ENCODE peak calls at places on chromosome 21, in seven cellular contexts. G is epithelial cell of proximal tubule; M is CD8-positive, alpha-beta T cell; Y is psoas muscle; I is esophagus squamous epithelium; B is fibroblast of mammary gland; N is colonic mucosa. K is an unnamed sample.

GRCh38 chr21:33028759-33029511 is 3.2 kb downstream of the OLIG2 start:
- DNase-seq in G (no peak), M (peak), Y (no peak), I (no peak), B (no peak), N (no peak), K (peak)

GRCh38 chr21:27776925-27777553 is 810.2 kb upstream of the ADAMTS5 start:
- DNase-seq in G (no peak), M (no peak), Y (no peak), I (no peak), B (peak), N (no peak), K (no peak)

GRCh38 chr21:42733037-42733632 is 79.7 kb downstream of the PDE9A start:
- DNase-seq in G (peak), M (no peak), Y (no peak), I (no peak), B (no peak), N (no peak), K (no peak)

GRCh38 chr21:19853061-19853460 is 1145.1 kb upstream of the NCAM2 start:
- DNase-seq in G (no peak), M (no peak), Y (no peak), I (no peak), B (no peak), N (no peak), K (no peak)

GRCh38 chr21:22575165-22575584 is 1577.0 kb downstream of the NCAM2 start:
- DNase-seq in G (no peak), M (no peak), Y (no peak), I (no peak), B (no peak), N (no peak), K (no peak)

GRCh38 chr21:31804008-31804394 is 68.8 kb upstream of the HUNK start:
- DNase-seq in G (no peak), M (no peak), Y (no peak), I (no peak), B (no peak), N (no peak), K (no peak)

GRCh38 chr21:28099296-28099695 is 893.4 kb downstream of the LTN1 start:
- DNase-seq in G (no peak), M (no peak), Y (peak), I (no peak), B (peak), N (peak), K (no peak)

GRCh38 chr21:20519076-20519475 is 479.1 kb upstream of the NCAM2 start:
- DNase-seq in G (no peak), M (no peak), Y (no peak), I (no peak), B (no peak), N (no peak), K (no peak)

GRCh38 chr21:21028275-21028814 is 30.1 kb downstream of the NCAM2 start:
- DNase-seq in G (no peak), M (no peak), Y (no peak), I (no peak), B (no peak), N (no peak), K (no peak)

GRCh38 chr21:43191521-43191920 is 22.7 kb downstream of the CRYAA start:
- DNase-seq in G (no peak), M (no peak), Y (no peak), I (no peak), B (no peak), N (peak), K (no peak)

GRCh38 chr21:38952890-38953289 is 147.2 kb downstream of the ETS2 start:
- DNase-seq in G (no peak), M (no peak), Y (no peak), I (no peak), B (no peak), N (no peak), K (no peak)

GRCh38 chr21:16154961-16155360 is 425.2 kb downstream of the USP25 start:
- DNase-seq in G (no peak), M (no peak), Y (no peak), I (no peak), B (no peak), N (no peak), K (no peak)

GRCh38 chr21:23968722-23969647 is 1638.3 kb downstream of the MRPL39 start:
- DNase-seq in G (no peak), M (peak), Y (no peak), I (no peak), B (peak), N (peak), K (peak)

GRCh38 chr21:34143783-34144182 is 70.4 kb downstream of the MRPS6 start:
- DNase-seq in G (no peak), M (no peak), Y (no peak), I (no peak), B (no peak), N (no peak), K (no peak)

GRCh38 chr21:44395260-44395659 is 41.8 kb downstream of the TRPM2 start:
- DNase-seq in G (no peak), M (no peak), Y (no peak), I (no peak), B (no peak), N (no peak), K (no peak)

GRCh38 chr21:21003701-21004100 is 5.5 kb downstream of the NCAM2 start:
- DNase-seq in G (no peak), M (no peak), Y (no peak), I (no peak), B (peak), N (no peak), K (no peak)

GRCh38 chr21:23694396-23694795 is 1912.9 kb downstream of the MRPL39 start:
- DNase-seq in G (no peak), M (no peak), Y (no peak), I (no peak), B (no peak), N (no peak), K (no peak)

GRCh38 chr21:16519012-16519411 is 789.2 kb downstream of the USP25 start:
- DNase-seq in G (no peak), M (no peak), Y (no peak), I (no peak), B (no peak), N (no peak), K (peak)

GRCh38 chr21:14046401-14046800 is 164.4 kb downstream of the LIPI start:
- DNase-seq in G (no peak), M (no peak), Y (no peak), I (no peak), B (peak), N (no peak), K (no peak)

GRCh38 chr21:26954591-26955214 is 12.2 kb downstream of the ADAMTS5 start:
- DNase-seq in G (no peak), M (no peak), Y (no peak), I (no peak), B (peak), N (no peak), K (peak)

GRCh38 chr21:15140321-15141019 is 75.7 kb upstream of the NRIP1 start:
- DNase-seq in G (peak), M (no peak), Y (no peak), I (no peak), B (no peak), N (peak), K (no peak)

GRCh38 chr21:35048706-35049617 is at the start of gene RUNX1:
- DNase-seq in G (no peak), M (peak), Y (peak), I (peak), B (peak), N (peak), K (peak)

GRCh38 chr21:44052830-44053226 is 40.7 kb downstream of the TRAPPC10 start:
- DNase-seq in G (no peak), M (no peak), Y (no peak), I (no peak), B (no peak), N (no peak), K (no peak)

GRCh38 chr21:34795152-34796141 is 126.7 kb downstream of the CLIC6 start:
- DNase-seq in G (peak), M (no peak), Y (peak), I (no peak), B (peak), N (peak), K (peak)

GRCh38 chr21:34945288-34945687 is 103.8 kb downstream of the RUNX1 start:
- DNase-seq in G (no peak), M (no peak), Y (no peak), I (no peak), B (no peak), N (no peak), K (no peak)

GRCh38 chr21:35050348-35051286 is 1.5 kb upstream of the RUNX1 start:
- DNase-seq in G (no peak), M (no peak), Y (no peak), I (no peak), B (peak), N (no peak), K (peak)

GRCh38 chr21:35529141-35529863 is 480.2 kb upstream of the RUNX1 start:
- DNase-seq in G (no peak), M (peak), Y (no peak), I (no peak), B (no peak), N (no peak), K (no peak)

GRCh38 chr21:43707462-43707861 is 11.5 kb upstream of the PDXK start:
- DNase-seq in G (no peak), M (no peak), Y (no peak), I (no peak), B (no peak), N (no peak), K (no peak)

GRCh38 chr21:34952701-34953100 is 96.4 kb downstream of the RUNX1 start:
- DNase-seq in G (peak), M (no peak), Y (no peak), I (no peak), B (no peak), N (no peak), K (no peak)

GRCh38 chr21:43679951-43680350 is 20.6 kb downstream of the RRP1B start:
- DNase-seq in G (no peak), M (no peak), Y (no peak), I (no peak), B (no peak), N (no peak), K (no peak)

GRCh38 chr21:39029086-39029772 is 154.0 kb downstream of the PSMG1 start:
- DNase-seq in G (no peak), M (no peak), Y (no peak), I (no peak), B (peak), N (no peak), K (peak)

GRCh38 chr21:36705679-36706481 is 7.0 kb downstream of the SIM2 start:
- DNase-seq in G (no peak), M (no peak), Y (no peak), I (no peak), B (no peak), N (peak), K (no peak)
- TF ChIP-seq CTCF in G (peak), M (no peak), Y (no peak), I (peak), B (no peak), N (no peak), K (no peak)

GRCh38 chr21:46226146-46226545 is 2.4 kb downstream of the LSS start:
- DNase-seq in G (no peak), M (no peak), Y (no peak), I (no peak), B (peak), N (no peak), K (peak)
- H3K4me3 ChIP-seq in G (no peak), M (no peak), Y (peak), I (no peak), B (peak), N (no peak), K (peak)

DNA sequence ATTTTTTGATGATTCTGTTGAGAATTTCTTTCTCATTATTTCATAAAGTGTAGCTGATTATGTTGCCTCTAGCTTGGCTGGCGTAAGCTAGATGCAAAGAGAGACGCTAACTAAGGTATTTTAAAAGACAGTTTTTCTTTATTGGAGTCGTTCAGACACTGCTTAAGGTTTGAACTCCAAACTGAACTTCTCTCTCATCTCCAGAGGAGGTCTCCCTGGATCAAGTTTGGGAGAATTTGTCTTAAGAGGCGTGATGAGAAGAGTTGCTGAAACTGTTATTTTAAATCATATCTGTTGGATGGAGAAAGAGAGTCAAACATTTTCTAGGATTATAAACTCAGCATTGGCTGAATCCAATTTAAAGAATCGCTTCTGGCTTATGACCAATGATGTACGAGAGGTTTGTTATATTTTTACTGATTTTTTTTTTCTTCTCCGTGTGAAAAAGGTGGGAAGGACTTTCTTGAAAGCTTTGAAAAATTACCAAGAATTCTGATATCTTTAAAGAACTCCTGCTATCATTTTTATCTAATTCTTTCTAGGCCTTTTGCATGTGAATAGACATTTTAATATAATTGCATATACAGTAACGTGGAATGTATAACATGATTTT is 34.0 kb downstream of the MAP3K7CL start:
- DNase-seq in G (peak), M (no peak), Y (no peak), I (no peak), B (peak), N (no peak), K (peak)
- TF ChIP-seq CTCF in G (peak), M (no peak), Y (peak), I (peak), B (peak), N (peak), K (peak)

GRCh38 chr21:25566645-25567044 is 40.6 kb downstream of the MRPL39 start:
- DNase-seq in G (no peak), M (no peak), Y (no peak), I (no peak), B (no peak), N (no peak), K (no peak)

GRCh38 chr21:25564349-25564948 is 42.8 kb downstream of the MRPL39 start:
- DNase-seq in G (no peak), M (no peak), Y (no peak), I (no peak), B (no peak), N (no peak), K (no peak)

GRCh38 chr21:25563399-25564116 is 43.7 kb downstream of the MRPL39 start:
- DNase-seq in G (no peak), M (no peak), Y (no peak), I (no peak), B (no peak), N (no peak), K (no peak)

GRCh38 chr21:25567472-25567871 is 39.8 kb downstream of the MRPL39 start:
- DNase-seq in G (no peak), M (no peak), Y (no peak), I (no peak), B (no peak), N (no peak), K (no peak)

DNA sequence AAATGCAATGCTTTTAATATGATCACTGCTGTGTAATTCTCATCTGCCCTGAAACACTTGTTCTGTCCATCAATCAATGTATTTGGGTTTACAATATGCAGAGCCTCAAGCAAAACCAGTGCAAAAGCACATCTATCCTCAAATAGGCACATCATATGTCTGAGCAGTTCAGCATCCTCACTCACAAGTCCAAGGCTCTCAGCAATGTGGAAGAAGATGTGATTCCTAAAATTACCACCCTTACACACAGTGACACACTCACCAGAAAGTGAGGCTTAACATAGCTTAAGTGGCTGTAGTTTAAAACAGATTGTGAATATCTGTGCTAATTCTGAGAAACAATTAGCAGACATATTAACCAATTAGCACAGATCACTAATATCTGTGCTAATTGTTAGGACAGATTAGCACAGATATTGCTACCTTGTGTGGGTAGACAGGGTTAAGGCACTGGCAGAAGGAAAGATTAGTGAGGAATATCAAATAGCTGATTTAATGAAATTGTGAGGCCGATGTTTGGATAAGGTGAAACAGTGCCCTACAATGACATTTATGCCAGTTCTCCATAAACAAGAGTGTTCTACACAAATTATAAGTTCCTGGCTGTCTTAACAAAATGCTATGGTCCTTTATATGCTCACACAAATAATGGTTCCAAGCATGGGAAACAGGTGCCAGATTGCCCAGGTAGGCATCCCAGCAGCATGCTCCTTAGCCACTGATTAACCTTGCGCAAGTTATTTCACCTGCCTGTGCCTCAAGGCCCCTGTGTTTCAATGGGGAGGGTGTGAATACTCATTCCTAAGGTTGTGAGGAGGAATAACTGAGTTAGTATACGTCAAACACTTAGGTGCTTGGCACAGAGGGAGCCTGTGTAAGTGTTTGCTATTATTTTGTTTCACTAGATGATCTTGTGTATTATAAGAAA is 41.7 kb downstream of the MRPL39 start:
- DNase-seq in G (no peak), M (no peak), Y (no peak), I (no peak), B (no peak), N (no peak), K (no peak)
- H3K4me3 ChIP-seq in G (peak), M (no peak), Y (no peak), I (no peak), B (no peak), N (no peak), K (no peak)

GRCh38 chr21:45818276-45818903 is 163.2 kb upstream of the COL6A1 start:
- DNase-seq in G (peak), M (no peak), Y (no peak), I (no peak), B (peak), N (no peak), K (peak)
- TF ChIP-seq CTCF in G (no peak), M (no peak), Y (no peak), I (no peak), B (no peak), N (no peak), K (no peak)

GRCh38 chr21:18759267-18759666 is 355.7 kb upstream of the TMPRSS15 start:
- DNase-seq in G (no peak), M (no peak), Y (no peak), I (no peak), B (no peak), N (no peak), K (no peak)
- H3K4me3 ChIP-seq in G (no peak), M (no peak), Y (no peak), I (no peak), B (no peak), N (no peak), K (no peak)

GRCh38 chr21:41611441-41611840 is 103.5 kb upstream of the TMPRSS2 start:
- DNase-seq in G (no peak), M (no peak), Y (no peak), I (no peak), B (no peak), N (no peak), K (no peak)

GRCh38 chr21:41610042-41610839 is 102.3 kb upstream of the TMPRSS2 start:
- DNase-seq in G (no peak), M (no peak), Y (peak), I (no peak), B (peak), N (peak), K (peak)

GRCh38 chr21:41612674-41613250 is 104.8 kb upstream of the TMPRSS2 start:
- DNase-seq in G (peak), M (no peak), Y (peak), I (no peak), B (peak), N (peak), K (peak)

GRCh38 chr21:41613421-41613998 is 105.6 kb upstream of the TMPRSS2 start:
- DNase-seq in G (no peak), M (no peak), Y (no peak), I (no peak), B (no peak), N (no peak), K (no peak)

DNA sequence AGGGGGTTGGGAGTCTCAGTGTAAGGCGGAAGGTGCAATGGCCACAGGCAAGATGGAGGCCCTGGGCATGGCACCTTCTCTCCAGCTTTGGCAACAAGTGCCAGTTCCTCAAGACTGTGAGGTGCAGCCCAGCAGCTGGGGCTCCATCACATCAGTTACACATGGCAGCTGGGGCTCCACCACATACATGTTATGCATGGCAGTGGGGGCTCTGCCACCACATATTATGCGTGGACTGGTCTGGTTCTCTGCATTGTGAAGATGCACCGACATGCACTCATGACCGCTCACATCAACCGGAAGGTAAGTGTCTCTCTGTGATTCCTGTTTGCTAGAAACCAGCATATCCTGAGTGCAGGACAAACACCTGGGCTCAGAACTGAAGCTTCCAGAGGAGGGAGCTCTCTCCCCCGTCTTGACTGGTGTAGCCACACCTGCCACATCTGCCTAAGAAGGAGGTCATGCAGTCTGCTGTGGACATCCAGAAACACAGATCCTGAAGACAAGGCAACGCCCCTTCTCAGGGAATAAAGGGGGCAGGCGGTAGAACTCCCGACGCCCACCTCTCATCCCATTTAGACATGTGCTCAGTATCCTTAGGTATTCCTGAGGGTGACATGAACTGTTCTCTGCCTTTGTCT is 104.1 kb upstream of the TMPRSS2 start:
- DNase-seq in G (no peak), M (no peak), Y (no peak), I (no peak), B (peak), N (peak), K (peak)
- TF ChIP-seq CTCF in G (peak), M (no peak), Y (no peak), I (no peak), B (peak), N (no peak), K (peak)

DNA sequence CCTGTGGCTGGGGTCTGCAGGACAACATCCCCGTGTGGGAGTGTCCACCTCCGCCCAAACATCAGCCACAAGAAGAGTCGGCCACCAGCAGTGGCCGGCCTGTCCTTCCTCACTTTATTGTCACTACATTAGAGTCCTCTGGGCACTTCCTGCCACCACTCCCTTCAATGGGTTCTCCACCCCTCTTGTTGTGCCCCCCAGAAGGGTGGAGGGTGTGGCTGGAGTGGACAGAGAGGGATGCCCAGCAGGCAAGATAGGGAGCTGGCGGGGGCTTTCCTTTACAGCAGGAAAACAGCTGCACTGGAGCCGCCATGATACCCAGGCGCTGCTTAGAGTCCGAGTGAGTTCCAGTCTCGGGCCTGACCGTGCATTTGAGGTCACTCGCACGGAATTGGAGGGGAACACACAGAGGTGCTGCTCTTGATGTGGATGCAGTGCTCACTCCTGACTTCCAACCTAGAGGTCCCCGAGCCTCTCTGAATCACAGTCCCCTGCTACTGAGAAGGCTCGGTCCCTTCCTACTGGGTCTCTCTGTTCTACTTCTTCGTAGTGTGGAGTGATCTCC is 40.7 kb downstream of the VPS26C start:
- DNase-seq in G (no peak), M (no peak), Y (no peak), I (no peak), B (no peak), N (no peak), K (no peak)
- H3K4me3 ChIP-seq in G (no peak), M (no peak), Y (no peak), I (no peak), B (no peak), N (no peak), K (no peak)

K was measured in foreskin fibroblast.